ENCODE peak calls at places on chromosomes 12 and 14, in four cellular contexts. A is K562, P is HepG2, K is GM12878. J is an unnamed sample.

GRCh38 chr12:6280053-6280469 is 30.4 kb upstream of the PLEKHG6 start:
- DNase-seq in A (peak; percentile 19), P (peak; percentile 93), K (no peak), J (no peak)

GRCh38 chr12:49791156-49791555 is 37.1 kb downstream of the NCKAP5L start:
- DNase-seq in A (no peak), P (no peak), K (no peak), J (no peak)

GRCh38 chr12:115774148-115774905 is 503.2 kb downstream of the MED13L start:
- DNase-seq in A (no peak), P (no peak), K (no peak), J (no peak)

GRCh38 chr12:13163868-13164267 is 32.7 kb upstream of the EMP1 start:
- DNase-seq in A (no peak), P (no peak), K (no peak), J (no peak)

GRCh38 chr12:75177997-75178396 is 31.6 kb downstream of the KCNC2 start:
- DNase-seq in A (no peak), P (peak; percentile 7), K (no peak), J (no peak)

GRCh38 chr12:51326762-51327439 is 2.9 kb upstream of the BIN2 start:
- DNase-seq in A (peak; percentile 90), P (no peak), K (peak; percentile 77), J (no peak)

GRCh38 chr12:53255993-53256392 is 12.1 kb upstream of the ESPL1 start:
- DNase-seq in A (no peak), P (no peak), K (no peak), J (no peak)

GRCh38 chr14:101507306-101508150 is 53.8 kb upstream of the DIO3 start:
- DNase-seq in A (no peak), P (no peak), K (no peak), J (no peak)

GRCh38 chr12:120085920-120086319 is 30.6 kb downstream of the RAB35 start:
- DNase-seq in A (no peak), P (no peak), K (no peak), J (no peak)

GRCh38 chr14:34354556-34354955 is 107.5 kb downstream of the SPTSSA start:
- DNase-seq in A (no peak), P (no peak), K (no peak), J (no peak)

GRCh38 chr14:74608959-74609611 is 3.0 kb downstream of the LTBP2 start:
- DNase-seq in A (peak; percentile 81), P (peak; percentile 67), K (peak; percentile 45), J (peak; percentile 77)

GRCh38 chr12:74021937-74022336 is 515.7 kb upstream of the ATXN7L3B start:
- DNase-seq in A (peak; percentile 74), P (peak; percentile 50), K (no peak), J (peak; percentile 55)

GRCh38 chr12:23113781-23114180 is 488.8 kb downstream of the ETNK1 start:
- DNase-seq in A (no peak), P (no peak), K (no peak), J (no peak)

GRCh38 chr12:94073441-94074051 is 74.8 kb upstream of the PLXNC1 start:
- DNase-seq in A (no peak), P (no peak), K (no peak), J (no peak)

DNA sequence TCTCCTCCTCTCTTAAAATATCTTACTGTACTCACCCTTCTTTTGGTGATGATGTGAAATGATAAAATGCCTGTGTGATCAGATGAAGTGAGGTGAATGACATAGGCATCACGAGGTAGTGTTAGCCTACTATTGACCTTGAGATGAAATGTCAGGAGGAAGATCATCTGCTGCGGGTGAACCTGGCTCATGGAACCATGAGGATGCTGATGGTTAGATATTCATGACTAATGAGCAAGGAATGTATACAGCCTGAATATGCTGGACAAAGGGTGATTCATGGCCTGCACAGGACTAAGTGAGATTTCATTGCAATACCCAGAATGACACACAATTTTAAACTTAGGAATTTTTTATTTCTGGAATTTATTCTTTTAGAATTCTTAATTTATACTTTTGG is 89.6 kb downstream of the DAAM1 start:
- DNase-seq in A (peak; percentile 30), P (peak; percentile 91), K (no peak), J (no peak)
- TF ChIP-seq BHLHE40 in A (no peak), P (peak; percentile 12), K (no peak), J (no peak)

DNA sequence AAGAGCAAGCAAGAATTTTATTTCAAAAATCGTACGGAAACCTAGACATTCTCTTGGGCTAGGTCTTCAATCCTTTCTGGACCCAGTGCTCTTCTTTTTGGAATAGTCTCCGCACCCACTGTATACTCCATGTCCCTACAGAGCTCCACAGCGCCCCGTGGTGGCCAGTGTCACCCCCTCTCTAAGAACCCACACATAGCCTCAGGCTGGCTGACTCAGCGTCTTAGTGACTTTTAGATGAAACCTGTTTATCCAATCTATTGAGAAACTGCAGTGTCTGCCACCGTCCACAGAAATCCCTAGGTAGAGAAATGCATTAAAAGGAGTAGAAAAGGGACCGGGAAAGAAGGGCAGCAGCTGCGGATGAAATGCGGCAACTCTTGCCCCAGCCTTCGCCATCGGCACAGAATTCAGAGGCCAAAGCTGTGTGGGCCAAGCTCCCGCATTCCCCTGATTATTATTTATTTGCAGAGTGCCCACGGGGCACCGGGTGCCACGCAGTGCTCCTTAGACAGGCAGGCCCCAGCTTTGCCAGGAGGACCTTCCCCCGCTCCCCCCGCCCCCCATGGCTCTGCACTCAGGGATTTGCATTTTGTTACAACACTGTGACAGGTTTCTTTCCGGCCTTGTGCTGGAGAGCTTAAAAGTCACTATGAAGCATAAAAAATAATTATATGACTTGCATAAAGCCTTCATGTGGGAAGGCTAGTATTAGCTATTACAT is 170.1 kb upstream of the FKBP4 start:
- DNase-seq in A (peak; percentile 48), P (no peak), K (no peak), J (peak; percentile 60)
- TF ChIP-seq FOXK2 in A (no peak), P (no peak), K (no peak), J (no peak)

DNA sequence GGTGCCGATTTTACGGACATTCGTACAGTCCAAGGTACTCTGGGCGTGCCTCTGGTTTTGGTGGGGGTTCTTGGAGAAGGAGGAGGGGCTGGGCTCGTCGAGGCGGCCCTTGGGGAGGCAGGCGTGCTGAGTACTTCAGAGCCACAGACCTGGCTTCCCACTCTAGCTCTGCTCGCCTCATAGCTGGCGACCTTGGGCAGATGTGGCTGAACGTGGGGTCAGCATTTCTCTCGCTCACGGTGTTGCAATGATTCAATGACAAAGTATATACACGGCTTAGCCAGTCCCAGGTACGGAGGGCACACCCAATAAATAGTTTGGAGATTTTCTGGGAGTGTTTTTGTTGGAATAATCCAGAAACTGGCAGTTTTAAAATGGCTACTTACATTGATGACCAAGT is 75.1 kb downstream of the FOXN4 start:
- DNase-seq in A (no peak), P (no peak), K (no peak), J (no peak)
- TF ChIP-seq BHLHE40 in A (no peak), P (no peak), K (no peak), J (no peak)

GRCh38 chr14:20608383-20609095 is 17.4 kb upstream of the RNASE12 start:
- DNase-seq in A (peak; percentile 39), P (no peak), K (no peak), J (no peak)
- TF ChIP-seq FOXK2 in A (no peak), P (no peak), K (no peak), J (no peak)

GRCh38 chr12:20442322-20442721 is 74.0 kb downstream of the PDE3A start:
- DNase-seq in A (no peak), P (no peak), K (no peak), J (no peak)
- TF ChIP-seq BHLHE40 in A (no peak), P (no peak), K (no peak), J (no peak)

DNA sequence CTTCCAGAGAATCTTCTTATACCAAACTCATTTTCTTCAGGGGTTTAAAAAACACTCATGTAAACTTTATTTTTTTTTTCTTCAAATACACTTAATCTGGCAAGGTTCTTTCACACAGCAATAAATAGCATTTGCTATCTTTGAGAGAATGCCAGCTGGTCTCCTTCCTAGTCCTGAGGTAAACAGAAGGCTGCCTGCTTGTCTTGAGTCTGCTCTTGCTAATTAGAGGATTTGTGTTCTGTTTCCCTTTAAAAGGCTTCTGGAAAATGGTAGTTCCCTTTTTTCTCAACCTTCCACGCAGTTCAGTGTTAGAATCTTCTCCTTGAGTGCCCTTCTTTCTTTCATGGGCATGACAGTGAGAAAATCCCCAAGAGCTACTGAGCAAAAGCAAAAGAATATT is 92.3 kb upstream of the DCN start:
- DNase-seq in A (no peak), P (no peak), K (no peak), J (no peak)
- TF ChIP-seq FOXK2 in A (no peak), P (no peak), K (no peak), J (no peak)

J was measured in HEK293T.